ENCODE peak calls at places on chromosome 4, in nine cellular contexts. E, B, D, G, N, V, A, Q and C are unnamed samples.

GRCh38 chr4:18593297-18594002 is 571.9 kb upstream of the LCORL start:
- DNase-seq in B (peak), G (peak), N (peak), D (peak), Q (peak), A (peak), V (peak), E (no peak), C (peak)

GRCh38 chr4:8871417-8872401 is at the start of gene HMX1:
- DNase-seq in N (no peak), V (no peak), E (peak), B (peak), D (peak), Q (no peak), G (no peak), A (no peak), C (no peak)

GRCh38 chr4:3267576-3268394 is 18.8 kb downstream of the MSANTD1 start:
- DNase-seq in E (peak), A (no peak), G (no peak), Q (no peak), V (no peak), N (no peak), D (peak), B (no peak), C (no peak)

GRCh38 chr4:3202836-3203820 is 45.8 kb upstream of the MSANTD1 start:
- DNase-seq in D (no peak), A (no peak), B (no peak), N (no peak), Q (no peak), G (no peak), V (no peak), E (no peak), C (no peak)

GRCh38 chr4:519203-519651 is 20.2 kb downstream of the PIGG start:
- DNase-seq in V (no peak), G (no peak), D (no peak), Q (no peak), N (no peak), A (peak), E (no peak), B (no peak), C (no peak)

GRCh38 chr4:153421980-153422379 is 44.2 kb upstream of the TMEM131L start:
- DNase-seq in V (no peak), B (no peak), E (no peak), G (no peak), A (no peak), Q (no peak), N (no peak), D (no peak), C (no peak)

GRCh38 chr4:158170691-158171455 is 2.0 kb downstream of the GASK1B start:
- DNase-seq in A (peak), E (no peak), V (no peak), D (peak), B (no peak), Q (no peak), N (peak), G (no peak), C (no peak)

GRCh38 chr4:127782275-127783025 is at the start of gene HSPA4L:
- DNase-seq in B (peak), V (no peak), N (peak), A (peak), G (peak), Q (peak), D (peak), E (no peak), C (no peak)

GRCh38 chr4:157664726-157665125 is 444.2 kb downstream of the GRIA2 start:
- DNase-seq in N (no peak), G (no peak), Q (peak), D (no peak), V (peak), B (no peak), A (peak), E (no peak), C (no peak)

GRCh38 chr4:188550296-188550695 is 411.1 kb downstream of the TRIML1 start:
- DNase-seq in G (no peak), V (no peak), D (no peak), E (no peak), Q (peak), N (no peak), A (no peak), B (no peak), C (no peak)

GRCh38 chr4:121156822-121157769 is 7.0 kb downstream of the TNIP3 start:
- DNase-seq in G (no peak), V (no peak), E (no peak), A (peak), N (peak), D (peak), B (peak), Q (no peak), C (no peak)

GRCh38 chr4:106671711-106672110 is 303.1 kb upstream of the GIMD1 start:
- DNase-seq in N (no peak), B (no peak), V (no peak), E (no peak), D (no peak), Q (peak), A (no peak), G (no peak), C (peak)

GRCh38 chr4:152974732-152975614 is 38.9 kb downstream of the FHDC1 start:
- DNase-seq in G (no peak), D (no peak), Q (no peak), N (no peak), E (peak), B (no peak), A (no peak), V (no peak), C (no peak)

GRCh38 chr4:69907151-69907550 is 23.7 kb upstream of the CSN1S1 start:
- DNase-seq in B (no peak), Q (no peak), A (peak), D (no peak), E (no peak), N (no peak), V (no peak), G (no peak), C (peak)

GRCh38 chr4:123024710-123025109 is 102.3 kb upstream of the NUDT6 start:
- DNase-seq in N (no peak), E (no peak), Q (no peak), V (no peak), B (no peak), A (no peak), D (no peak), G (no peak), C (no peak)

GRCh38 chr4:12979797-12980196 is 504.3 kb downstream of the RAB28 start:
- DNase-seq in D (no peak), G (no peak), A (no peak), E (no peak), N (no peak), V (no peak), B (no peak), Q (no peak), C (no peak)

GRCh38 chr4:6876440-6876839 is 33.2 kb upstream of the TBC1D14 start:
- DNase-seq in B (no peak), V (no peak), A (no peak), N (no peak), G (no peak), D (no peak), E (no peak), Q (no peak), C (no peak)

GRCh38 chr4:6873792-6874461 is 35.7 kb upstream of the TBC1D14 start:
- DNase-seq in A (peak), N (peak), G (no peak), E (no peak), B (peak), D (peak), Q (peak), V (no peak), C (no peak)

GRCh38 chr4:6875431-6875831 is 34.2 kb upstream of the TBC1D14 start:
- DNase-seq in V (no peak), B (no peak), Q (no peak), E (no peak), D (no peak), A (no peak), N (no peak), G (no peak), C (no peak)

GRCh38 chr4:6869944-6870343 is 39.7 kb upstream of the TBC1D14 start:
- DNase-seq in Q (no peak), V (no peak), A (peak), D (no peak), B (no peak), G (no peak), N (no peak), E (no peak), C (no peak)

DNA sequence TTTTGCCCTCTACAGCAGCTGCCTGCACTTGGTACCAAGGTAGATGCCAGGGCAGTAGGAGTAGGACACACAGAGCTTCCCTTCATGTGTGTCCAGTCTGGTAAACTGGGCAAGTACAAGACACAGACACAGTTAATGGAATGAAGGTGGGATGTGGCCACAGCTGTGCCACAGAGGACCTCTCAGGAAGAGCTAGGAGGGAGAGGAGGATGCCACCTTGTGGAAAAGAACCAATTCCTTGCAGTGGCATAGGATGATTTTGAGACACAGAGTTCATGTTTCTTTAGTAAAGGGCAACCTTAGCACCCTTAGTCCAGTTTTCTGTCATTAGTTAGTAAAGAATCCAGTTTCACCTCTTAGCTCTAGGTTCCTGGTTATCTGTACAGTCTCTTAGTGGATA is 36.3 kb upstream of the TBC1D14 start:
- DNase-seq in B (no peak), A (no peak), N (no peak), Q (no peak), E (no peak), V (no peak), G (no peak), D (no peak), C (no peak)
- TF ChIP-seq CTCF in B (no peak), A (peak), N (no peak), Q (peak), E (no peak), V (peak), G (peak), D (no peak), C (peak)

DNA sequence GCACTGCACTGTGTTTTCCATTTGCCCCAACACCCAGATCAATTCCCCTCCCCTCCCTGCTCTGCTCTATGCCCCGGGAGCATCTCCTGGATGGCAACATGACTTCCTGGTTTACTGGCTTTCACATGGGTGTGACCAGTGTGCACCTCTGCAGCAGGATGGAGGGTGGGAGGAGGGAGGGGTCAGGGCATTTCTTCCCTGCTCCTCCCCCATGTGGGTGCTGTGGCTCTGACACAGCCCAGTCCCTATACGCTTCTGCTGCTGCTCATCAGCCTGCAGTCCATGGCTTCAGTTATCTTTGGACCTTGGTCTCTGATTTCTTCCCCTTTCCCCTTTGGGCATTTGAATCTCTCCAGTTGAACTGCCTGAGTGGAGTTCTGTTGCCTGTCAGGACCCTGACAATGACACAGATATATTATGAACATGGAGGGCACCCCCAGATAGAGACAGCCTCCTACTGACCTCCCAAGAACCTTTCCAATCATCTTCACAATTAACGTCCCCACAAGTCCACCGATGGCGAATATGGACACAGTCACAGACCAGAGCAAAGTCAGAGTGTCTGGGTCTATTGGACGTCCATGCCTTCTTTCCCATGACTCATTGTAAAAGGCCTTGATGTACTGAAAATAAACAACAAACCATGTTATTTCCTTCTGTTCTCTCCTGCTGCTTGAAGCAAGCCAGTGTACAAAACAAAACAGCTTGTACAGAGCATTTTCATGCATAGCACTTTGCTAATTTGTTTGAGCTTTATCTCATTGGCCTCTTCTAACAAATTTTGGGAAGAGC is 24.8 kb downstream of the SLC2A9 start:
- DNase-seq in Q (no peak), D (no peak), V (no peak), E (no peak), A (no peak), G (no peak), B (no peak), N (no peak), C (no peak)
- TF ChIP-seq CTCF in Q (no peak), D (no peak), V (no peak), E (no peak), A (no peak), G (no peak), B (no peak), N (no peak), C (no peak)

GRCh38 chr4:11418610-11419009 is 10.1 kb downstream of the HS3ST1 start:
- DNase-seq in A (no peak), Q (no peak), V (no peak), D (no peak), B (peak), N (no peak), E (no peak), G (no peak), C (no peak)
- TF ChIP-seq CTCF in A (peak), Q (peak), V (no peak), D (no peak), B (no peak), N (no peak), E (no peak), G (no peak), C (no peak)

GRCh38 chr4:29079260-29079659 is 1640.9 kb upstream of the PCDH7 start:
- DNase-seq in D (no peak), E (no peak), G (no peak), A (no peak), V (no peak), Q (no peak), N (no peak), B (no peak), C (no peak)
- TF ChIP-seq CTCF in D (no peak), E (no peak), G (no peak), A (peak), V (no peak), Q (no peak), N (no peak), B (no peak), C (no peak)

DNA sequence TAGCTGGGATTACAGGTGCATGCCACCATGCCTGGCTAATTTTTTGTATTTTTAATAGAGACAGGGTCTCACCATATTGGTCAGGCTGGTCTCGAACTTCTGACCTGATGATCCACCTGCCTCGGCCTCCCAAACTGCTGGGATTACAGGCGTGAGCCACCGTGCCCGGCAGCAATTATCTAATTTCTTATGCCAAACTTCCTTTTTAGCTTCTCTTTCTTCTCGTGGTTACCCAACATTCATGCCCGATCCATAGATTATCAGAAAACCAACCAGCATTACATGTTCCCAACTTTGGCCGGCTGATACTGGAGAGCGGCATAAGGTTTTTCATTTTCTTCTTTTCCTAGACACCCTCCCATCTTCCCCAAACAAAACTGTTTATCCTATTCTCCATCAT is 8.8 kb downstream of the SLC7A11 start:
- DNase-seq in N (no peak), A (no peak), V (no peak), D (no peak), G (no peak), E (no peak), B (no peak), Q (no peak), C (no peak)
- TF ChIP-seq CTCF in N (no peak), A (no peak), V (no peak), D (no peak), G (no peak), E (no peak), B (no peak), Q (no peak), C (no peak)

DNA sequence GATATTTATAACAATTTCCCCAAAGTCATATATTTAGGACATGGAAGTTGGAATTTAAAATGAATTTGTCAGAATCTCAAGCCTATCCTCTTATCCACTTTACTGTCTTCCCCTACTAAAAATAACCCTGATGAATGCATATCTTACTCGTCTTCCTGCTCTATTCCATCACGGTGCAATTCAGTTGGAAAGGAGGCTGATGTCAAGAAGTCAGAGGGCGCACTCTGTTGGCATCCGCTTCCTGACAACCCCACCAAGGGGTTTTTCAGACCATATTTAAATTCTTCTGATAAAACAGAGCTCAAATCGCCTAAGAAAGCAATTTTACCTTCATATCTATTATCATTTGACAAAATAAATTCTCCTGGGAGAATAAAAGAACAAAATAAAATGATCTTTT is 233.5 kb downstream of the ARHGAP24 start:
- DNase-seq in G (no peak), A (no peak), D (no peak), N (no peak), Q (no peak), E (no peak), V (no peak), B (no peak), C (no peak)
- TF ChIP-seq CTCF in G (no peak), A (no peak), D (no peak), N (no peak), Q (no peak), E (no peak), V (no peak), B (no peak), C (no peak)